ENCODE peak calls at places on chromosomes 16 and 17, in five cellular contexts. W is right lobe of liver, F is AG10803, O is ovary, T is AG04450. Y is an unnamed sample.

GRCh38 chr17:27532269-27533067 is 76.2 kb downstream of the KSR1 start:
- DNase-seq in W (peak; percentile 43), F (peak; percentile 79), O (peak; percentile 15), T (peak; percentile 95), Y (no peak)

GRCh38 chr17:55238931-55239297 is 25.8 kb upstream of the HLF start:
- DNase-seq in W (peak; percentile 26), F (no peak), O (no peak), T (no peak), Y (no peak)

GRCh38 chr17:59439711-59440110 is 108.3 kb downstream of the YPEL2 start:
- DNase-seq in W (no peak), F (no peak), O (no peak), T (no peak), Y (no peak)

GRCh38 chr16:10552998-10553491 is 27.4 kb downstream of the EMP2 start:
- DNase-seq in W (peak; percentile 30), F (no peak), O (no peak), T (no peak), Y (peak; percentile 46)

GRCh38 chr17:39627717-39628516 is 1.2 kb downstream of the PPP1R1B start:
- DNase-seq in W (no peak), F (no peak), O (no peak), T (no peak), Y (no peak)

GRCh38 chr16:35196313-35196712 is 1736.9 kb downstream of the TP53TG3F start:
- DNase-seq in W (no peak), F (no peak), O (no peak), T (no peak), Y (no peak)

GRCh38 chr17:81379523-81379942 is 15.7 kb upstream of the BAHCC1 start:
- DNase-seq in W (peak; percentile 25), F (no peak), O (no peak), T (no peak), Y (no peak)

GRCh38 chr17:43033947-43034622 is 9.1 kb downstream of the RND2 start:
- DNase-seq in W (no peak), F (no peak), O (no peak), T (no peak), Y (no peak)

GRCh38 chr17:72119963-72120877 is 600 bp upstream of the SOX9 start:
- DNase-seq in W (peak; percentile 39), F (peak; percentile 74), O (no peak), T (peak; percentile 72), Y (no peak)

GRCh38 chr17:65074778-65075250 is 18.3 kb upstream of the GNA13 start:
- DNase-seq in W (peak; percentile 66), F (no peak), O (peak; percentile 83), T (peak; percentile 33), Y (no peak)

GRCh38 chr16:82641336-82641984 is 14.7 kb downstream of the CDH13 start:
- DNase-seq in W (no peak), F (peak; percentile 48), O (no peak), T (no peak), Y (no peak)
- TF ChIP-seq CTCF in W (peak; percentile 7), F (peak; percentile 71), O (no peak), T (peak; percentile 54), Y (no peak)

GRCh38 chr16:88382491-88383400 is at the start of gene ZNF469:
- DNase-seq in W (peak; percentile 22), F (peak; percentile 52), O (peak; percentile 46), T (no peak), Y (no peak)

GRCh38 chr16:88381820-88382451 is 823 bp upstream of the ZNF469 start:
- DNase-seq in W (peak; percentile 6), F (no peak), O (peak; percentile 22), T (no peak), Y (no peak)

GRCh38 chr16:88385112-88385594 is 2.4 kb downstream of the ZNF469 start:
- DNase-seq in W (no peak), F (no peak), O (no peak), T (no peak), Y (no peak)

GRCh38 chr16:88384222-88385111 is 1.7 kb downstream of the ZNF469 start:
- DNase-seq in W (peak; percentile 9), F (no peak), O (peak; percentile 14), T (no peak), Y (no peak)

GRCh38 chr16:88383401-88384221 is 852 bp downstream of the ZNF469 start:
- DNase-seq in W (peak; percentile 39), F (peak; percentile 58), O (peak; percentile 71), T (no peak), Y (no peak)
- TF ChIP-seq CTCF in W (peak; percentile 32), F (peak; percentile 61), O (peak; percentile 69), T (peak; percentile 68), Y (no peak)

DNA sequence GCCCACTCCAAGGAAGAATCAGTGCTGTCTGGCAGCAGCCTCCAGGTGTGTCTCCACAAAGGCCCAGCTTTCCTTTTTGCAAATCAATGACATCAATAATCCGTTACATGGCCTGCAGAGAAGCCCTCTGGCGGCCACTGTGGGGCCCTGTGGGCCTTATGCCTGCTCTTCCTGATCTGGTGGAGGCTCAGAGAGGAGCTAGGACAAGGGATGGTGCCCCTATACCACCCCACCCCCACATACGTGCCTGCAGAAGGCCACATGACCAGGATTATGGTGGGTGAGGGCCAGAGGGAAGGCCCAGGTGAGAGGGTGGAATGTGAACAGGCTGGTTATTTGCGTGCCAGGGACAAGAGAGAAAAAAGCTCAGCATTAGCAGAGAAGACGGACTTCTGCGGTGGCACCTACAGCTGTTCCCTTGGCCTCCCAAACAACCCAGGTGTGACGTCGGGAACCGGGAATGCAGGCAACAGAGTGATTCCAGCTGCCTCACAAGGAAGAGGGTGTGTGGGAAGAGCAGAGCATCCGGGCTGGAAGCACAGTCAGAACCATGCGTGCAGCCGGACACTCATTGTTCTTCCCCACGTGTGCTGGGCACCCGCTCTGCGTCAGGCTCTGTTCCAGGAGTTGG is 22.5 kb downstream of the EIF4A3 start:
- DNase-seq in W (no peak), F (peak; percentile 62), O (no peak), T (no peak), Y (no peak)
- TF ChIP-seq CTCF in W (peak; percentile 47), F (peak; percentile 43), O (no peak), T (peak; percentile 61), Y (no peak)

DNA sequence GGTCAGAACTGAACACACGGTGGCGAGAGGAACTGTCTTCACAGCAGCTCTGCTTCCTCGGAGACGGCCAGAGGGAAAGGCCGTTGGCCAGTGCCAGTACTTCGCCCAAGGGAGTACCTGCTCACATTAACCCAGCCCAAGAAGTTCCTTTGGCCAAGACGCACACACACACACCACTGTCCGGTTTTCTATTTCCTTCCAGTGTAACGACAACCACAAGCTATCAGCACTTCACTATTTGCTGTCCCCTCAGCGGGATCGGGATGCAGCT is 735 bp upstream of the GGNBP2 start:
- DNase-seq in W (peak; percentile 41), F (peak; percentile 64), O (no peak), T (no peak), Y (no peak)
- TF ChIP-seq CTCF in W (no peak), F (peak; percentile 41), O (no peak), T (peak; percentile 17), Y (no peak)

GRCh38 chr17:78444392-78444791 is 65.9 kb downstream of the PGS1 start:
- DNase-seq in W (no peak), F (no peak), O (no peak), T (no peak), Y (no peak)

GRCh38 chr17:78446833-78447232 is 68.4 kb downstream of the PGS1 start:
- DNase-seq in W (no peak), F (no peak), O (no peak), T (no peak), Y (no peak)

GRCh38 chr17:78449983-78450382 is 71.5 kb downstream of the PGS1 start:
- DNase-seq in W (no peak), F (no peak), O (no peak), T (no peak), Y (no peak)

GRCh38 chr17:78450696-78451344 is 72.4 kb downstream of the PGS1 start:
- DNase-seq in W (no peak), F (no peak), O (no peak), T (no peak), Y (no peak)

GRCh38 chr17:78448356-78448993 is 70.0 kb downstream of the PGS1 start:
- DNase-seq in W (no peak), F (no peak), O (no peak), T (no peak), Y (no peak)
- TF ChIP-seq CTCF in W (no peak), F (peak; percentile 22), O (no peak), T (peak; percentile 13), Y (no peak)

GRCh38 chr17:14768923-14769322 is 468.0 kb downstream of the HS3ST3B1 start:
- DNase-seq in W (no peak), F (no peak), O (no peak), T (no peak), Y (no peak)
- TF ChIP-seq CTCF in W (no peak), F (no peak), O (no peak), T (no peak), Y (no peak)

GRCh38 chr16:67150833-67151396 is at the start of gene B3GNT9:
- DNase-seq in W (peak; percentile 70), F (peak; percentile 74), O (peak; percentile 84), T (peak; percentile 37), Y (no peak)

GRCh38 chr16:67151431-67152097 is 766 bp upstream of the B3GNT9 start:
- DNase-seq in W (no peak), F (no peak), O (peak; percentile 20), T (no peak), Y (no peak)

GRCh38 chr16:67148656-67149275 is 2.0 kb downstream of the B3GNT9 start:
- DNase-seq in W (no peak), F (no peak), O (peak; percentile 17), T (no peak), Y (no peak)

GRCh38 chr16:67149276-67150057 is 1.3 kb downstream of the B3GNT9 start:
- DNase-seq in W (no peak), F (no peak), O (peak; percentile 48), T (no peak), Y (no peak)

GRCh38 chr16:67150058-67150832 is 553 bp downstream of the B3GNT9 start:
- DNase-seq in W (no peak), F (peak; percentile 67), O (peak; percentile 71), T (no peak), Y (no peak)
- TF ChIP-seq CTCF in W (peak; percentile 7), F (peak; percentile 8), O (no peak), T (no peak), Y (no peak)